ENCODE peak calls at places on chromosomes 13 and 19, in four cellular contexts. S is right lobe of liver, Y is omental fat pad, Q is EL. O is an unnamed sample.

GRCh38 chr13:84098273-84098672 is 216.0 kb upstream of the SLITRK1 start:
- DNase-seq in S (no peak), Y (no peak), Q (no peak), O (no peak)

GRCh38 chr13:92097337-92097903 is 699.0 kb downstream of the GPC5 start:
- DNase-seq in S (no peak), Y (no peak), Q (no peak), O (peak)

GRCh38 chr19:27966390-27966816 is 1246.5 kb downstream of the UQCRFS1 start:
- DNase-seq in S (no peak), Y (no peak), Q (no peak), O (peak)

GRCh38 chr13:60574706-60575105 is 177.7 kb downstream of the TDRD3 start:
- DNase-seq in S (no peak), Y (no peak), Q (no peak), O (no peak)

GRCh38 chr19:48560095-48560530 is 8.1 kb downstream of the SULT2B1 start:
- DNase-seq in S (no peak), Y (no peak), Q (no peak), O (no peak)

GRCh38 chr19:47417746-47418594 is 1.4 kb downstream of the MEIS3 start:
- DNase-seq in S (no peak), Y (no peak), Q (no peak), O (peak)

GRCh38 chr19:4350111-4350510 is 6.7 kb downstream of the MPND start:
- DNase-seq in S (no peak), Y (no peak), Q (no peak), O (no peak)

GRCh38 chr19:18879579-18880373 is 16.2 kb downstream of the CERS1 start:
- DNase-seq in S (no peak), Y (no peak), Q (peak), O (peak)

GRCh38 chr13:89457977-89458376 is 1786.8 kb downstream of the SLITRK5 start:
- DNase-seq in S (no peak), Y (no peak), Q (no peak), O (peak)

GRCh38 chr13:93289842-93290241 is 63.2 kb downstream of the GPC6 start:
- DNase-seq in S (no peak), Y (no peak), Q (no peak), O (no peak)

GRCh38 chr19:52689804-52690394 is 44.9 kb downstream of the ZNF611 start:
- DNase-seq in S (peak), Y (no peak), Q (no peak), O (peak)

GRCh38 chr19:6765738-6766356 is 1.4 kb downstream of the SH2D3A start:
- DNase-seq in S (peak), Y (no peak), Q (peak), O (peak)

GRCh38 chr19:12893582-12893981 is 2.6 kb downstream of the GCDH start:
- DNase-seq in S (no peak), Y (no peak), Q (no peak), O (no peak)

GRCh38 chr13:29901714-29902631 is 51.6 kb upstream of the UBL3 start:
- DNase-seq in S (no peak), Y (no peak), Q (peak), O (peak)

GRCh38 chr13:33125821-33126570 is 109.8 kb downstream of the KL start:
- DNase-seq in S (peak), Y (no peak), Q (peak), O (peak)

GRCh38 chr19:15288146-15288963 is 44.0 kb downstream of the BRD4 start:
- DNase-seq in S (no peak), Y (no peak), Q (peak), O (no peak)